ENCODE peak calls at places on chromosomes 5 and 9, in five cellular contexts. N, K, S, O and G are unnamed samples.

GRCh38 chr5:136058031-136058971 is 29.5 kb downstream of the TGFBI start:
- DNase-seq in N (no peak), K (peak), S (no peak), O (no peak), G (no peak)

GRCh38 chr9:12785251-12785880 is 10.5 kb downstream of the LURAP1L start:
- DNase-seq in N (no peak), K (peak), S (no peak), O (no peak), G (no peak)

GRCh38 chr9:130482463-130482862 is 37.7 kb downstream of the ASS1 start:
- DNase-seq in N (no peak), K (no peak), S (no peak), O (no peak), G (no peak)

GRCh38 chr5:141050622-141051525 is at the start of gene PCDHB1:
- DNase-seq in N (no peak), K (no peak), S (no peak), O (peak), G (peak)

GRCh38 chr5:41695920-41696582 is 174.2 kb downstream of the OXCT1 start:
- DNase-seq in N (no peak), K (no peak), S (no peak), O (no peak), G (no peak)

GRCh38 chr9:105308448-105309412 is 64.3 kb downstream of the SLC44A1 start:
- DNase-seq in N (no peak), K (no peak), S (no peak), O (peak), G (no peak)

GRCh38 chr5:135482383-135482933 is 30.3 kb upstream of the TIFAB start:
- DNase-seq in N (no peak), K (no peak), S (no peak), O (no peak), G (no peak)

GRCh38 chr5:157864067-157864466 is 5.1 kb upstream of the CLINT1 start:
- DNase-seq in N (no peak), K (no peak), S (no peak), O (no peak), G (no peak)

GRCh38 chr5:32710335-32710858 is 724 bp upstream of the NPR3 start:
- DNase-seq in N (no peak), K (no peak), S (no peak), O (peak), G (no peak)

GRCh38 chr9:101400120-101400519 is 1.5 kb downstream of the ZNF189 start:
- DNase-seq in N (no peak), K (no peak), S (no peak), O (no peak), G (no peak)

GRCh38 chr9:71767421-71768321 is 642 bp downstream of the CEMIP2 start:
- DNase-seq in N (no peak), K (no peak), S (peak), O (no peak), G (no peak)